ENCODE peak calls at places on chromosomes 3 and 15, in five cellular contexts. Z is upper lobe of right lung, Q is chondrocyte, B is fibroblast of lung, N is WTC11. C is an unnamed sample.

GRCh38 chr15:77044228-77045042 is 26.5 kb downstream of the TSPAN3 start:
- DNase-seq in Z (no peak), Q (no peak), B (no peak), N (no peak), C (no peak)

GRCh38 chr3:3080309-3080708 is 29.9 kb downstream of the IL5RA start:
- DNase-seq in Z (no peak), Q (no peak), B (no peak), N (no peak), C (no peak)

GRCh38 chr3:89787485-89787884 is 680.1 kb downstream of the EPHA3 start:
- DNase-seq in Z (no peak), Q (no peak), B (no peak), N (no peak), C (no peak)

GRCh38 chr15:73922186-73923151 is 3.8 kb upstream of the LOXL1 start:
- DNase-seq in Z (no peak), Q (peak), B (peak), N (peak), C (peak)

GRCh38 chr15:45690581-45691260 is 55.9 kb downstream of the SQOR start:
- DNase-seq in Z (no peak), Q (no peak), B (no peak), N (no peak), C (no peak)

GRCh38 chr15:79349526-79349925 is 38.6 kb downstream of the TMED3 start:
- DNase-seq in Z (no peak), Q (no peak), B (no peak), N (no peak), C (no peak)

GRCh38 chr3:132630612-132631011 is 29.0 kb downstream of the ACAD11 start:
- DNase-seq in Z (no peak), Q (no peak), B (no peak), N (no peak), C (no peak)

GRCh38 chr3:125032100-125032643 is 23.6 kb downstream of the HEG1 start:
- DNase-seq in Z (no peak), Q (no peak), B (no peak), N (no peak), C (no peak)

GRCh38 chr3:120059081-120059864 is 35.0 kb downstream of the GSK3B start:
- DNase-seq in Z (no peak), Q (no peak), B (no peak), N (no peak), C (no peak)

GRCh38 chr15:53978248-53978906 is at the start of gene UNC13C:
- DNase-seq in Z (peak), Q (no peak), B (no peak), N (peak), C (no peak)

GRCh38 chr3:176765491-176765890 is 431.8 kb downstream of the TBL1XR1 start:
- DNase-seq in Z (no peak), Q (no peak), B (peak), N (no peak), C (no peak)

GRCh38 chr3:45534580-45535080 is 59.9 kb upstream of the LIMD1 start:
- DNase-seq in Z (no peak), Q (no peak), B (no peak), N (no peak), C (no peak)

GRCh38 chr3:174945276-174945675 is 86.1 kb downstream of the NAALADL2 start:
- DNase-seq in Z (no peak), Q (no peak), B (no peak), N (no peak), C (no peak)
- TF ChIP-seq CTCF in Z (no peak), Q (no peak), B (no peak), N (no peak), C (no peak)

GRCh38 chr15:40785158-40785557 is 15.4 kb downstream of the C15orf62 start:
- DNase-seq in Z (no peak), Q (no peak), B (no peak), N (no peak), C (no peak)
- TF ChIP-seq CTCF in Z (no peak), Q (peak), B (no peak), N (no peak), C (no peak)

GRCh38 chr3:113516115-113516505 is 1.2 kb upstream of the SPICE1 start:
- DNase-seq in Z (no peak), Q (no peak), B (no peak), N (no peak), C (no peak)
- TF ChIP-seq CTCF in Z (no peak), Q (peak), B (no peak), N (no peak), C (no peak)

GRCh38 chr3:127366383-127366782 is 78.5 kb upstream of the PRR20G start:
- DNase-seq in Z (no peak), Q (no peak), B (no peak), N (peak), C (no peak)
- TF ChIP-seq CTCF in Z (no peak), Q (peak), B (no peak), N (no peak), C (no peak)

DNA sequence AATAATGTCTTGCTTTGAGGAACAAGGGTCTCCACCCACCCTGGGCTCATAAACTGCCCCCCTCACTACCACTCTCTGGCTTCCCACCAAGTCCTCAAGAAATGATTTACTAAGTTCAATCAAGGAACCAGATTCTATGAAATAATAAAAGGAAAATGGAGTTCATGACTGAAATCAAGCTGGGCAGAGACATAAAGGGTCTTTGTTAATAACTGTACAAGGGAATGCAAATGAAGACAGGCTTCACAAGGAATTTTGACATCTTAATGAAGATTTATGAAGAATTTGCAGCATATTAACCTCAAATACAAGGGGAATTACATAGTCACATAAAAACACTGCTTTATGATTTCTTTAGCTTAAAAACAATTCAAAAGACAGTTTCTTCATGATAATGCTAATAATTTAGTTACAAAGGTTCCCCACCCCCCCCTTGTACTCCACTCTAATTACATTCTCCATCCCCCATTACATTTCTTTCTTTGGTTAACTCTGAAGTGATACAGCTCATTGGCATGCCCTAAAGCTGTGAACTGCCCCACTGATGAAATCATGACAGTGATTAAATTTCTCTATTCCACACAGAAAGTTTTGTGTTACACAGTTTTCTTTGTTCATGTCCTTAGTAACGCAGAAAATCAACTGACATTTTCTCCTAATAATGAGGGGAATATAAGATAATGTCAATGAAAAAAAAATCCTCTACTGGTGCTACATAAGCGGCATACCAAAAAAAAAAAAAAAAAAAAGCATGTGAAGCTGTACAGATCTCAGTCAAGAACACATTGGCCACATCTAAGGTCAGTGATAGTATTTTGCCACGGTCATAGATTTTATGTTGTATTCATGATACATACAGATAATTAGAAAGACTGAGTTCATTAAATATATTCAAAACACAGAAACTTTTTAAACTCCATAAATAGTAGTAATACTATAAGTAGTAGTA is 54.4 kb downstream of the WWTR1 start:
- DNase-seq in Z (no peak), Q (no peak), B (peak), N (no peak), C (no peak)
- TF ChIP-seq CTCF in Z (no peak), Q (no peak), B (no peak), N (no peak), C (no peak)

DNA sequence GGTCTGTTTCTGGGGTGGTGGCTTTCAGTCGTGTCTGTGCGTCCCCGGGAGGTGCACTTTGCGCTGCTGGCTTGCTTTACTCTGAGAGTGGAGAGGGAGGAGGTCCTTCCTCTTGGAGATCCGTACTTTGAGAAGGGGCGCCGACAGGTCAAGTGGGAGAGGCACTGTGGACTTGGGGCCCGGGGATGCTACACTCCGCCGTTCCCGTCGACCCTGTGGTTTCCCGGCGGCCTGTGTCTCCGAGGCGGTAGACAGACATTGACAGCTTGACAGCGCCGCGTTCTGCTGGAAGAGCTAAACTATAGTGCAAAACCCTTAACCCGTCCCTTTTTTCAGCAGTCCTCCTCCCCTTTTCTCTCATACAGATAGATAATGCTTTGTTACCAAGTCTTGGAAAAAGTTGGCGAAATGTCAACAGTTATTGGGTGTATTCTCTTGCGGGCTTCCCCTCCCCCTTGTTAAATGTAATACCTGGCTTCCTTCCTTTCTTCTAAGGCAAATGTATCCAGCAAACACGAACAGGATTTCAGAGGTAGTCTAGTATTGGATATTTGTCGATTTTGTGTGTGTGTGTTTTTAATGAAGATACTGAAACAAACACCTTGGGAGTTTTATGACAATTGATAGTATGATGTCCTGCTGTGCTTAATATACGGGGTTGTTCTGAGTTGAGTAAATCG is 6.6 kb downstream of the TPM1 start:
- DNase-seq in Z (peak), Q (no peak), B (peak), N (peak), C (no peak)
- TF ChIP-seq CTCF in Z (no peak), Q (no peak), B (no peak), N (no peak), C (no peak)

GRCh38 chr3:12842469-12842868 is 1.1 kb upstream of the RPL32 start:
- DNase-seq in Z (no peak), Q (no peak), B (no peak), N (no peak), C (no peak)

GRCh38 chr3:12840591-12841084 is 727 bp downstream of the RPL32 start:
- DNase-seq in Z (no peak), Q (no peak), B (no peak), N (no peak), C (no peak)

GRCh38 chr3:12841970-12842328 is 584 bp upstream of the RPL32 start:
- DNase-seq in Z (no peak), Q (no peak), B (no peak), N (no peak), C (no peak)

GRCh38 chr3:12838179-12838965 is 3.0 kb downstream of the RPL32 start:
- DNase-seq in Z (no peak), Q (no peak), B (peak), N (no peak), C (no peak)

DNA sequence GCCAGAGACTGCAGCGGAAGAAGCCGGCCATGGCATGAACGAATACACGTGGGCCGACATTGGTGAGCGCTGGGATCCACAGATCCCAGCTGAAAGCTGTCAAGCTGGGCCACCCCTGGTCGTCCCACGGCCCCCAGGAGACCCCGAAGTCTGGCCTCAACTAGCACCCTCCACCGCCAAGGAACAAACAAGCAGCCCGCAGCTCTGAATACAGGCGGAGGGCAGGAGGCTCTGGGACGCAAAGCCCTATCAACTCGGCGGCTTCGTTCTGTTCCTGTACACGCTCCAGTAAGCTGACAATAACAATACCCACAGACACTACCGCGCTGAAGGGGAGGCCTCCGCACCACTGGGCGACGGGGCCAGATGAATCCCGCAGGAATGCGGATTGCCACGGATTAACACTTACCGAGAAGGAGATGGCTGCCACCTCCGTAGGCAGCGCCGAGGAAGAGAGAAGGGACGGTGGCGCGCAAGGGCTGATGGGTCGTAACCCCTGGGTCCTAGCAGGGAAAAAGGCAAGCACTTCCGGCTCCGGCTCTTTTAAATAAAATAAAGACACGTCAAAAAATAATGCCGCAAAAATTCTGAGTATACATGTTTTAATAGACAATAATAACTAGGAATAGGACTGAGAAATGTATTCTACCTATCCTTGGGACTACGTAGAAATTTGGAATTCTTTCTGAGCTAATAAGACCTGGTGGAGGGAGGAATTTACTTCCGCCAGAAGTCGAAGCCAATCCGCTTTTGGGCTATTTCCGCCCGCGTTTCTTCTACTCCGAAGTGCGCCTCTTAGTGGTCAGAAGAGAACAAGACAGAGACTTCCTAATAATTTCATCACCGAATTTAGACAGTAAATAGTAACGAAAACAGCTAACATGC is at the start of gene RPL32:
- DNase-seq in Z (peak), Q (no peak), B (peak), N (peak), C (peak)
- TF ChIP-seq CTCF in Z (peak), Q (peak), B (peak), N (peak), C (peak)

GRCh38 chr3:114376091-114376490 is 82.3 kb downstream of the TIGIT start:
- DNase-seq in Z (no peak), Q (no peak), B (peak), N (no peak), C (peak)

GRCh38 chr3:114374433-114374832 is 80.6 kb downstream of the TIGIT start:
- DNase-seq in Z (no peak), Q (no peak), B (no peak), N (no peak), C (no peak)

GRCh38 chr3:114365909-114366308 is 72.1 kb downstream of the TIGIT start:
- DNase-seq in Z (no peak), Q (no peak), B (peak), N (no peak), C (no peak)

GRCh38 chr3:114365268-114365667 is 71.4 kb downstream of the TIGIT start:
- DNase-seq in Z (no peak), Q (no peak), B (no peak), N (no peak), C (no peak)

DNA sequence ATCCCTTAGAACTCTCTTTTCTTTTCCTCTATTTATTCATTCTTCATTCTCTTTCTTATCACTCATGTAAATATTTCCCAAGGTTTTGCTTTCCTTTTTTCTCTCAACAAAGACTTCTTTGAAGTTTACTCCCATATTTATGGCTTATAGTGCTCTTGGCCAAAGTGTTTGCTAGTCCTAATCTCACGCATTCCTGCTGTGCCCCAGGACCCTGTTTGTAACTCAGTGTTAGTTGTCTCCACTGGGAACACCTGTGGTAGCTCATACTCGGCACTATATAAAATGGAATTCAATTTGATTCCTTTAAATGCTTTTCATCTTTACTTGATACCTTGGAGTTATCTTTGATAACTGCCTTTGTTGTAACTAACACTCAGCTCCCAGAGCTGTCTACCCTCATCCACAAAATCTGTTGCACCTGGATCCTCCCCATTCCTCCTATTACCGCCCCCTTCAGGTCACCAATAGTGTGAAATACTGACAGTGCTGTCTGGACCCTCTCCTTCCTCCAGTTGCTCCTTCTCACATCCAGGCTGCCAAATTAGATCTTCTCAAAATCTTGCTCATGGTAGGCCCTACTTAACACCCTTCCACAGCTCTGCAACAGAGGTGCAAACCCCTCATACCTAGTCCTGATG is 76.8 kb downstream of the TIGIT start:
- DNase-seq in Z (no peak), Q (no peak), B (no peak), N (peak), C (no peak)
- TF ChIP-seq CTCF in Z (peak), Q (peak), B (peak), N (peak), C (no peak)

DNA sequence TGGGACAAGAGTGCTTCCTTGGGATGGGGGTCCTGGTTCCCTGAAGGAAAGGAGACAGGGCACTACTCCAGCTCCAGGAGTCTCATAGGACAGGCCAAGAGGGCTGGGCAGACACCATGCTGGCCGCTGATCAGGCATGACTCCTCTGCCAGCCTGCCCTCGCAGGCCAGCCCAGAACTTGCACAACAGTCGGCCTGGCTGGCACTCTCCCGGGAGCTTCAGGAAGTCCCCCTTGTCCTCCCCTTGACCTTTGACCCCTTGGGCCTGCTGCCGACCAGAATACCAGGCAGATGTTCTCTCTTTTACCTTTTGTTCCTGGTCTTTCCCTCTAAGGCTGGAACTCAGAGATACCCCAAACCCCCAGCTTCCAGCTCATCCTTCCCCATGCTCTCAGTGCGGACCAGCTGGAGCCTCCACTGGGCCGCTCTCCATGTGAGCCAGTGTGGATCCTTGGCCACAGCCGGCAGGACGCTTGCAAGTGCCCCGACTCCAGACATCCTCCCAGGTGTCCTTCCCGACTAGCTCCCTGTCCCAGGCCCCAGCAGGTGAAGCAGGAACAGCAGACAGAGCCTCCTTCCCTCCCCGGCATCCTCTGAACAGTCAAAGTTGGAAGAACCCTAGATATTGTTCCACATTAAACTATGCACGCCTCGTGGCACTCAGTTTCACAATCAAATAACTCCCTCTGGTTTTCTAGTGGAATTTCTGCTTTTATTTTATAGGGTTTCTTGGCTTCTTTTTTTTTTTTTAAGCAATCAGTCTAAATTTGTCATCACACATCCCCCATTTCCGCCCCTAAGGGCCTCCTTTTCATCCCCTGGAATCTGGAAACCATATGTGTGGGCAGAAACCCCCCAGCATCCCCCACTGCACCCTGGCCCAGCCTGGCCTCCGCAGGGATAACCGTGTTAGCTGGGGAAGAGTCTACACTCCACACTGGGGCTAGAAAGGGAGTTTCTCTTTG is 15.7 kb downstream of the VPS18 start:
- DNase-seq in Z (peak), Q (no peak), B (no peak), N (no peak), C (no peak)
- TF ChIP-seq CTCF in Z (no peak), Q (no peak), B (no peak), N (no peak), C (no peak)